ENCODE peak calls at places on chromosome 3, in eight cellular contexts. H is foreskin keratinocyte; C is body of pancreas; L is CD8-positive, alpha-beta memory T cell; B is GM23248; M is AG04450; R is prostate gland; G is mesendoderm. T is an unnamed sample.

GRCh38 chr3:9397911-9398714 is 698 bp downstream of the SETD5 start:
- DNase-seq in H (no peak), C (peak; percentile 67), L (peak; percentile 12), B (peak; percentile 69), M (no peak), R (peak; percentile 51), G (peak; percentile 82), T (no peak)

GRCh38 chr3:170128259-170128976 is 53.1 kb downstream of the PHC3 start:
- DNase-seq in H (no peak), C (no peak), L (no peak), B (no peak), M (no peak), R (no peak), G (no peak), T (no peak)

GRCh38 chr3:71310595-71311319 is 272.8 kb downstream of the FOXP1 start:
- DNase-seq in H (no peak), C (peak; percentile 8), L (no peak), B (peak; percentile 94), M (no peak), R (no peak), G (peak; percentile 81), T (no peak)

GRCh38 chr3:38469852-38470251 is 16.2 kb downstream of the ACVR2B start:
- DNase-seq in H (no peak), C (no peak), L (no peak), B (no peak), M (no peak), R (no peak), G (no peak), T (no peak)

GRCh38 chr3:81443948-81444347 is 317.5 kb downstream of the GBE1 start:
- DNase-seq in H (peak; percentile 72), C (no peak), L (no peak), B (peak; percentile 83), M (no peak), R (no peak), G (no peak), T (peak; percentile 41)

GRCh38 chr3:121481116-121481895 is 64.5 kb downstream of the POLQ start:
- DNase-seq in H (no peak), C (no peak), L (no peak), B (peak; percentile 64), M (peak; percentile 33), R (no peak), G (no peak), T (no peak)

GRCh38 chr3:58037141-58037910 is 29.1 kb downstream of the FLNB start:
- DNase-seq in H (no peak), C (no peak), L (no peak), B (no peak), M (no peak), R (no peak), G (no peak), T (no peak)

GRCh38 chr3:72791132-72791531 is 57.1 kb downstream of the SHQ1 start:
- DNase-seq in H (no peak), C (no peak), L (no peak), B (no peak), M (no peak), R (no peak), G (peak; percentile 72), T (no peak)

GRCh38 chr3:184175506-184175905 is 851 bp downstream of the AP2M1 start:
- DNase-seq in H (no peak), C (no peak), L (no peak), B (peak; percentile 18), M (no peak), R (no peak), G (peak; percentile 41), T (no peak)

GRCh38 chr3:97264180-97264579 is 449.8 kb downstream of the EPHA6 start:
- DNase-seq in H (no peak), C (no peak), L (no peak), B (no peak), M (no peak), R (no peak), G (no peak), T (no peak)

GRCh38 chr3:97265237-97266005 is 451.0 kb downstream of the EPHA6 start:
- DNase-seq in H (no peak), C (no peak), L (no peak), B (no peak), M (no peak), R (no peak), G (no peak), T (no peak)

GRCh38 chr3:97269202-97269601 is 454.8 kb downstream of the EPHA6 start:
- DNase-seq in H (no peak), C (no peak), L (no peak), B (no peak), M (no peak), R (no peak), G (peak; percentile 58), T (no peak)
- H3K27ac ChIP-seq in H (no peak overlapping the region), C (no peak overlapping the region), L (no peak overlapping the region), B (no peak overlapping the region), M (no peak overlapping the region), R (no peak overlapping the region), G (peak overlapping the region; percentile 8), T (no peak overlapping the region)

GRCh38 chr3:20042331-20042730 is 2.1 kb downstream of the KAT2B start:
- DNase-seq in H (no peak), C (no peak), L (no peak), B (no peak), M (no peak), R (no peak), G (no peak), T (no peak)
- H3K27ac ChIP-seq in H (no peak overlapping the region), C (peak overlapping the region; percentile 99), L (no peak overlapping the region), B (no peak overlapping the region), M (no peak overlapping the region), R (peak overlapping the region; percentile 97), G (no peak overlapping the region), T (no peak overlapping the region)

DNA sequence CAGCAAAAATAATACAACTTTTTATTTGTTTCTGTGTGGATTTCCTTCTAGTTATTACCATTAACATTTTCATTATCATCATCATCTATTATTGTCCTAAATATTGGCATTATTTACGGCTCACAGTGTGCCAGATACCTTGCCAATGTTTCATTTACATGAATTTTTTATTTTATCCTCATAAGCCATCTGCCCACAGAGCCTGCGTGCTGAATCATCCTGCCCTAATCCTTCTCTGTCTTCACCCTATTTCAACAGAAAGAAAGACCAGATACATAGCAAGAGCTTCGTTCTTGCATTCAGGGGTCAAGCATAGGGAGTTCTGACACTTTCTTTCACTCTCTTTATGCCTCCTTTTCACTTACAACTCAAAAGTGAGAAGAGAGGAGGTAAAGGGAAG is 82.0 kb downstream of the KCNMB2 start:
- DNase-seq in H (no peak), C (no peak), L (no peak), B (peak; percentile 28), M (no peak), R (no peak), G (no peak), T (no peak)
- H3K27ac ChIP-seq in H (peak overlapping the region; percentile 54), C (no peak overlapping the region), L (no peak overlapping the region), B (no peak overlapping the region), M (no peak overlapping the region), R (no peak overlapping the region), G (no peak overlapping the region), T (no peak overlapping the region)

GRCh38 chr3:146504546-146505197 is 35.3 kb upstream of the PLSCR2 start:
- DNase-seq in H (no peak), C (no peak), L (no peak), B (no peak), M (no peak), R (no peak), G (peak; percentile 96), T (no peak)

GRCh38 chr3:146503459-146504202 is 34.3 kb upstream of the PLSCR2 start:
- DNase-seq in H (peak; percentile 92), C (peak; percentile 37), L (no peak), B (peak; percentile 89), M (peak; percentile 85), R (peak; percentile 37), G (peak; percentile 71), T (peak; percentile 83)

GRCh38 chr3:146511402-146512134 is 32.8 kb downstream of the PLSCR1 start:
- DNase-seq in H (no peak), C (peak; percentile 60), L (no peak), B (no peak), M (no peak), R (no peak), G (peak; percentile 60), T (no peak)

GRCh38 chr3:146505496-146505895 is 36.1 kb upstream of the PLSCR2 start:
- DNase-seq in H (no peak), C (no peak), L (no peak), B (no peak), M (no peak), R (no peak), G (no peak), T (no peak)

DNA sequence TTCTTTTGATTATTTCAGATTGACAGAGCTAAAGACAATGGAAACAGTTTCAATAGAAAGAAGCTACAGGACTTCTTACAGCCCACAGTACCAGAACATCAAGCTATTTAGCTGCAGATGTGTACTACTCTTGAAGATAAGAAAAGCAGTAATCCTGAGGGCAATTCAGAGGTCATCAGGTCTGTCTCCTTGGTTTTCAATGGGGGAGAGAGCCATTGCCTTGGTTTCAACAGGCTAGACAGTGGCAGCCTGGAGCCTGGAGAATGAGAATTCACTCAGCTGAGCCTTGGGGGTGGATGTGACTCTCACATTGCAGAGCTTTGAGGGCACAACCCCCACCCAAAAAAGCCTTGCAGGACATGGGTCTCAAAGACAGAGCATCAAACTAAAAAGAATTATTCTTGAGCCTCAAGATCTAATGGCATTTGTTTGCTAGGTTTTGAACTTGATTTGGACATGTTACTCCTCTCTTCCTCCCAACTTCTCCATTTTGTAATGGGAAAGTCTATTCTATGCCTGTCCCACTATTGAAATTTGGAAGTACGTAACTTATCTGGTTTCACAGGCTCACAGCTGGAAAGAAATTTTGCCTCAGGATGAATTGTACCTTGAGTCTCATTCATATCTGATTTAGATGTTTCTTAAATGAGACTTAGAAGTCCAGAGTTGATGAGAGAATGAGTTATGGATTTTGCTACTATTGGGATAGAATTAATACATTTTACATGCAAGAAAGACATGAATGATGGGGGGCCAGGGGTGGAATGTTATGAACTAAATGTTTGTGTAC is 36.9 kb downstream of the PLSCR1 start:
- DNase-seq in H (no peak), C (no peak), L (no peak), B (no peak), M (no peak), R (no peak), G (peak; percentile 86), T (no peak)
- H3K27ac ChIP-seq in H (peak overlapping the region; percentile 74), C (peak overlapping the region; percentile 72), L (no peak overlapping the region), B (peak overlapping the region; percentile 79), M (no peak overlapping the region), R (no peak overlapping the region), G (peak overlapping the region; percentile 84), T (peak overlapping the region; percentile 92)

DNA sequence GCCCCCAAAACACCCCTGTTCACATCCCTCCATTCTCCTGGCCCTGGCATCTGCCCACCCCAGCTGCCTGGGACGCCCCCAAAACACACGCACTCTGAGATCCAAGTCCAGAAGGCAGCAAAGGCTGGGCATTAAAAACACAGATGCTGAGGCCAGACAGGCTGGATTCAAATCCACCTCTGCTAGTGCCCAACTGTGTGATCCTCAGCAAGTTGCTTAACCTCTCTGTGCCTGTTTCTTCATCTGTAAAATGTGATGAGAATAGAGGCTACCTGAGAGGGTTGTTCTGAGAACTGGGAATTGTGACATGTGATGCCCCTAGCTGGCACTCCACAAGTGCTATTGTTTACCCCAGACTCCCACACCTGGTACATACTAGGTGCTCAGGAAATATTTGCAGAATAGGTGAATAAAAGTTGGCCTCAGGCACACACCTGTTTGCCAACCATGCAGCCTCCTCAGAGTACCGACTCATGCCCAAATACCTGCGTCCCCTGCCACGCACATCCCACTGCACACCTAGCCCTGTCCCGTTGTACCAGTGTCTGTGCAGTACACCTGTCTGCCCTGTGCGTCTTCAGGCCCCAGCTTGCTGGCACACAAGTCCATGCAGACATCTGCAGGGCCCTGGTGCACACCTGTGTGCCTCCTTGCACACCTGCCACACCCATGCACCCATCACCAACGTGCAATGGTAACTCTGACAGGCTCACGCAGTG is 2.1 kb downstream of the PLXND1 start:
- DNase-seq in H (no peak), C (no peak), L (no peak), B (peak; percentile 23), M (no peak), R (no peak), G (no peak), T (no peak)
- H3K27ac ChIP-seq in H (no peak overlapping the region), C (peak overlapping the region; percentile 72), L (no peak overlapping the region), B (peak overlapping the region; percentile 83), M (no peak overlapping the region), R (peak overlapping the region; percentile 25), G (no peak overlapping the region), T (no peak overlapping the region)